ENCODE peak calls at places on chromosome 5, in six cellular contexts. One of them, this sample, is unnamed. For H3K27me3, the result is how much of the 10 kb centered on the place peaks cover.

GRCh38 chr5:58751222-58751621 is 168.3 kb downstream of the RAB3C start:
- DNase-seq in right atrium auricular region: no peak
- DNase-seq in AG04450: no peak
- DNase-seq in dorsolateral prefrontal cortex: no peak
- DNase-seq in prostate gland: no peak
- DNase-seq in adrenal gland: no peak
- DNase-seq in this sample: peak

GRCh38 chr5:15393146-15393545 is 106.8 kb upstream of the FBXL7 start:
- DNase-seq in right atrium auricular region: no peak
- DNase-seq in AG04450: no peak
- DNase-seq in dorsolateral prefrontal cortex: no peak
- DNase-seq in prostate gland: no peak
- DNase-seq in adrenal gland: no peak
- DNase-seq in this sample: no peak

GRCh38 chr5:31982027-31982426 is 192.1 kb downstream of the GOLPH3 start:
- DNase-seq in right atrium auricular region: no peak
- DNase-seq in AG04450: no peak
- DNase-seq in dorsolateral prefrontal cortex: no peak
- DNase-seq in prostate gland: no peak
- DNase-seq in adrenal gland: no peak
- DNase-seq in this sample: no peak

GRCh38 chr5:177537389-177538361 is 16.7 kb downstream of the FAM193B start:
- DNase-seq in right atrium auricular region: no peak
- DNase-seq in AG04450: peak
- DNase-seq in dorsolateral prefrontal cortex: peak
- DNase-seq in prostate gland: peak
- DNase-seq in adrenal gland: peak
- DNase-seq in this sample: no peak

GRCh38 chr5:54388411-54388810 is 67.1 kb upstream of the HSPB3 start:
- DNase-seq in right atrium auricular region: no peak
- DNase-seq in AG04450: no peak
- DNase-seq in dorsolateral prefrontal cortex: no peak
- DNase-seq in prostate gland: no peak
- DNase-seq in adrenal gland: no peak
- DNase-seq in this sample: no peak

GRCh38 chr5:60959156-60959555 is 14.2 kb downstream of the NDUFAF2 start:
- DNase-seq in right atrium auricular region: no peak
- DNase-seq in AG04450: no peak
- DNase-seq in dorsolateral prefrontal cortex: no peak
- DNase-seq in prostate gland: no peak
- DNase-seq in adrenal gland: no peak
- DNase-seq in this sample: no peak

GRCh38 chr5:115196161-115196560 is 26.5 kb upstream of the TRIM36 start:
- DNase-seq in right atrium auricular region: no peak
- DNase-seq in AG04450: no peak
- DNase-seq in dorsolateral prefrontal cortex: no peak
- DNase-seq in prostate gland: no peak
- DNase-seq in adrenal gland: no peak
- DNase-seq in this sample: no peak

GRCh38 chr5:9771079-9771478 is 140.9 kb upstream of the TAS2R1 start:
- DNase-seq in right atrium auricular region: no peak
- DNase-seq in AG04450: no peak
- DNase-seq in dorsolateral prefrontal cortex: no peak
- DNase-seq in prostate gland: no peak
- DNase-seq in adrenal gland: no peak
- DNase-seq in this sample: no peak

GRCh38 chr5:95102080-95102479 is 182.8 kb downstream of the MCTP1 start:
- DNase-seq in right atrium auricular region: no peak
- DNase-seq in AG04450: no peak
- DNase-seq in dorsolateral prefrontal cortex: no peak
- DNase-seq in prostate gland: no peak
- DNase-seq in adrenal gland: no peak
- DNase-seq in this sample: no peak

GRCh38 chr5:111757582-111758283 is 739 bp upstream of the NREP start:
- DNase-seq in right atrium auricular region: peak
- DNase-seq in AG04450: peak
- DNase-seq in dorsolateral prefrontal cortex: peak
- DNase-seq in prostate gland: peak
- DNase-seq in adrenal gland: peak
- DNase-seq in this sample: no peak
- H3K27ac ChIP-seq in right atrium auricular region: peak
- H3K27ac ChIP-seq in AG04450: peak
- H3K27ac ChIP-seq in dorsolateral prefrontal cortex: peak
- H3K27ac ChIP-seq in prostate gland: peak
- H3K27ac ChIP-seq in adrenal gland: peak
- H3K27ac ChIP-seq in this sample: peak

DNA sequence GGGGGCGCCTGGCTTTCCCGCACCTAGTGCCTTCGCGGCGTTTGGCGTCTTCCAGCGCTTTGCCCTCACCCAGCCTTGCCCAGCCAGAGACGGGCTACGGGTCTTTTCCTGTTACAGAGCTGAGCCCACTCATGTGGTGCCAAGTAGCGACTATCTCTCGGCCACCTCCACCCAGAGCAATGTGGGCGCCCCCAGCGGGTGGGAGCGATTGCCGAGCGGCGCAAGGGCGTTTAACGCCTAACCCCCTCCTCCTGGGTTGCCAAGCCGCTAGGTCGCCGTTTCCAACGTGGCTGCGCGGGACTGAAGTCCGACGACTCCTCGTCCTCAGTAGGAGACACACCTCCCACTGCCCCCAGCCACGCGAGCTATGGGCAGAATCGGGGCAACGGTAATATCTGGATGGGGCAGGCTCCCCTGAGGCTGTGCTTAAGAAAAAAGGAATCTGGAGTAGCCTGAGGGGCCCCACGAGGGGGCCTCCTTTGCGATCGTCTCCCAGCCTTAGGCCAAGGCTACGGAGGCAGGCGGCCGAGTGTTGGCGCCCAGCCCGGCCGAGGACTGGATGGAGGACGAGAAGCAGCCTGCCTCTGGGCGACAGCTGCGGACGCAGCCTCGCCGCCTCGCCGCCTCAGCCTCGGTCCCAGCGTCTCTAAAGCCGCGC is 5.8 kb downstream of the TLX3 start:
- DNase-seq in right atrium auricular region: no peak
- DNase-seq in AG04450: no peak
- DNase-seq in dorsolateral prefrontal cortex: no peak
- DNase-seq in prostate gland: no peak
- DNase-seq in adrenal gland: peak
- DNase-seq in this sample: no peak
- H3K27me3 ChIP-seq in right atrium auricular region: half or more
- H3K27me3 ChIP-seq in AG04450: half or more
- H3K27me3 ChIP-seq in dorsolateral prefrontal cortex: half or more
- H3K27me3 ChIP-seq in prostate gland: half or more
- H3K27me3 ChIP-seq in adrenal gland: half or more
- H3K27me3 ChIP-seq in this sample: under half

GRCh38 chr5:139709587-139710369 is 61.6 kb downstream of the CXXC5 start:
- DNase-seq in right atrium auricular region: no peak
- DNase-seq in AG04450: no peak
- DNase-seq in dorsolateral prefrontal cortex: no peak
- DNase-seq in prostate gland: no peak
- DNase-seq in adrenal gland: peak
- DNase-seq in this sample: no peak
- H3K27ac ChIP-seq in right atrium auricular region: peak
- H3K27ac ChIP-seq in AG04450: no peak
- H3K27ac ChIP-seq in dorsolateral prefrontal cortex: peak
- H3K27ac ChIP-seq in prostate gland: no peak
- H3K27ac ChIP-seq in adrenal gland: no peak
- H3K27ac ChIP-seq in this sample: no peak

GRCh38 chr5:154470172-154470571 is 7.9 kb downstream of the HAND1 start:
- DNase-seq in right atrium auricular region: no peak
- DNase-seq in AG04450: no peak
- DNase-seq in dorsolateral prefrontal cortex: no peak
- DNase-seq in prostate gland: no peak
- DNase-seq in adrenal gland: no peak
- DNase-seq in this sample: no peak
- H3K27me3 ChIP-seq in right atrium auricular region: under half
- H3K27me3 ChIP-seq in AG04450: half or more
- H3K27me3 ChIP-seq in dorsolateral prefrontal cortex: half or more
- H3K27me3 ChIP-seq in prostate gland: under half
- H3K27me3 ChIP-seq in adrenal gland: half or more
- H3K27me3 ChIP-seq in this sample: under half